ENCODE peak calls at places on chromosome 16, in six cellular contexts. P is foreskin fibroblast; W is uterus; K is brain microvascular endothelial cell; Z is CD8-positive, alpha-beta T cell; F is BE2C. Q is an unnamed sample.
A peak's percentile ranks its signal among the peaks of the same experiment; 100 is the strongest.

GRCh38 chr16:14289692-14290340 is 218.7 kb downstream of the MRTFB start:
- DNase-seq in W (no peak), F (peak; percentile 57), K (no peak), Z (no peak), P (peak; percentile 21), Q (peak; percentile 58)

GRCh38 chr16:79282806-79283205 is 317.7 kb downstream of the MAF start:
- DNase-seq in K (no peak), P (no peak), Z (no peak), W (no peak), F (no peak), Q (no peak)

GRCh38 chr16:259814-260253 is 15.9 kb downstream of the RGS11 start:
- DNase-seq in P (no peak), K (no peak), W (no peak), F (no peak), Z (no peak), Q (no peak)

GRCh38 chr16:21184834-21185233 is 26.4 kb downstream of the LDAF1 start:
- DNase-seq in F (no peak), Z (no peak), P (peak; percentile 37), K (no peak), W (no peak), Q (no peak)

GRCh38 chr16:13892301-13892700 is 27.7 kb upstream of the ERCC4 start:
- DNase-seq in K (no peak), W (no peak), Z (no peak), F (no peak), P (no peak), Q (no peak)

GRCh38 chr16:88737298-88738166 is 31.2 kb downstream of the CTU2 start:
- DNase-seq in P (peak; percentile 86), Z (peak; percentile 34), F (peak; percentile 87), W (peak; percentile 64), K (peak; percentile 36), Q (no peak)

GRCh38 chr16:75789237-75789636 is 62.9 kb upstream of the CPHXL start:
- DNase-seq in W (no peak), Z (no peak), K (peak; percentile 25), F (peak; percentile 15), P (peak; percentile 62), Q (no peak)

GRCh38 chr16:81786868-81787267 is 7.8 kb downstream of the PLCG2 start:
- DNase-seq in W (no peak), F (no peak), Z (no peak), K (no peak), P (no peak), Q (no peak)

GRCh38 chr16:57470683-57471082 is 8.2 kb downstream of the POLR2C start:
- DNase-seq in Z (no peak), P (peak; percentile 63), F (peak; percentile 35), W (peak; percentile 73), K (no peak), Q (no peak)

GRCh38 chr16:2497116-2497630 is 16.6 kb upstream of the ATP6V0C start:
- DNase-seq in Z (no peak), K (no peak), W (no peak), P (no peak), F (peak; percentile 91), Q (no peak)

GRCh38 chr16:58511933-58512815 is 3.1 kb upstream of the SETD6 start:
- DNase-seq in F (peak; percentile 90), K (peak; percentile 71), W (peak; percentile 58), P (peak; percentile 80), Z (peak; percentile 66), Q (no peak)

GRCh38 chr16:23505180-23505665 is 5.1 kb downstream of the GGA2 start:
- DNase-seq in K (no peak), W (no peak), P (no peak), F (no peak), Z (no peak), Q (no peak)

GRCh38 chr16:70687671-70688265 is 1.9 kb upstream of the MTSS2 start:
- DNase-seq in Z (no peak), K (no peak), F (no peak), W (no peak), P (no peak), Q (no peak)

GRCh38 chr16:1980026-1980769 is 1.1 kb downstream of the NOXO1 start:
- DNase-seq in P (peak; percentile 53), F (no peak), K (no peak), Z (no peak), W (no peak), Q (no peak)

GRCh38 chr16:6377956-6378355 is 954.7 kb upstream of the RBFOX1 start:
- DNase-seq in P (no peak), K (no peak), W (no peak), Z (no peak), F (no peak), Q (no peak)

GRCh38 chr16:14098081-14098480 is 27.0 kb downstream of the MRTFB start:
- DNase-seq in Z (no peak), K (no peak), W (no peak), P (peak; percentile 12), F (no peak), Q (no peak)

GRCh38 chr16:72927199-72928088 is 120.5 kb downstream of the ZFHX3 start:
- DNase-seq in P (peak; percentile 87), K (peak; percentile 53), Z (no peak), W (no peak), F (peak; percentile 61), Q (no peak)

GRCh38 chr16:9645911-9646310 is 536.3 kb downstream of the GRIN2A start:
- DNase-seq in K (no peak), Z (no peak), P (no peak), W (no peak), F (no peak), Q (no peak)

GRCh38 chr16:28543072-28543471 is 4.3 kb upstream of the NUPR1 start:
- DNase-seq in P (no peak), F (no peak), K (no peak), Z (no peak), W (no peak), Q (no peak)

GRCh38 chr16:19605701-19606100 is 50.2 kb downstream of the VPS35L start:
- DNase-seq in Z (no peak), W (no peak), K (no peak), P (no peak), F (no peak), Q (no peak)

GRCh38 chr16:54921229-54921824 is 9.3 kb upstream of the IRX5 start:
- DNase-seq in P (peak; percentile 54), K (no peak), W (no peak), F (no peak), Z (no peak), Q (no peak)

GRCh38 chr16:4911831-4912422 is 25.0 kb downstream of the PPL start:
- DNase-seq in F (no peak), W (no peak), K (peak; percentile 16), P (peak; percentile 63), Z (no peak), Q (no peak)

GRCh38 chr16:46427340-46428107 is 193.7 kb downstream of the SHCBP1 start:
- DNase-seq in P (no peak), W (no peak), F (peak; percentile 4), Z (no peak), K (no peak), Q (no peak)

GRCh38 chr16:30874821-30875717 is 18.8 kb downstream of the BCL7C start:
- DNase-seq in Z (peak; percentile 78), F (peak; percentile 95), K (peak; percentile 80), P (peak; percentile 97), W (peak; percentile 90), Q (no peak)
- TF ChIP-seq CTCF in Z (no peak), F (no peak), K (no peak), P (no peak), W (peak; percentile 34), Q (no peak)

GRCh38 chr16:11572301-11572995 is 14.3 kb downstream of the LITAF start:
- DNase-seq in W (no peak), Z (peak; percentile 49), K (no peak), F (no peak), P (no peak), Q (no peak)

GRCh38 chr16:11571549-11571948 is 15.2 kb downstream of the LITAF start:
- DNase-seq in P (no peak), F (no peak), W (no peak), Z (no peak), K (no peak), Q (no peak)

GRCh38 chr16:11570796-11571195 is 15.9 kb downstream of the LITAF start:
- DNase-seq in Z (no peak), P (no peak), W (no peak), F (no peak), K (no peak), Q (no peak)

GRCh38 chr16:11566398-11566797 is 20.3 kb downstream of the LITAF start:
- DNase-seq in Z (no peak), W (no peak), K (no peak), P (no peak), F (no peak), Q (no peak)

GRCh38 chr16:11570258-11570657 is 16.5 kb downstream of the LITAF start:
- DNase-seq in F (no peak), Z (no peak), P (no peak), W (no peak), K (no peak), Q (no peak)
- TF ChIP-seq CTCF in F (no peak), Z (no peak), P (no peak), W (no peak), K (no peak), Q (no peak)

DNA sequence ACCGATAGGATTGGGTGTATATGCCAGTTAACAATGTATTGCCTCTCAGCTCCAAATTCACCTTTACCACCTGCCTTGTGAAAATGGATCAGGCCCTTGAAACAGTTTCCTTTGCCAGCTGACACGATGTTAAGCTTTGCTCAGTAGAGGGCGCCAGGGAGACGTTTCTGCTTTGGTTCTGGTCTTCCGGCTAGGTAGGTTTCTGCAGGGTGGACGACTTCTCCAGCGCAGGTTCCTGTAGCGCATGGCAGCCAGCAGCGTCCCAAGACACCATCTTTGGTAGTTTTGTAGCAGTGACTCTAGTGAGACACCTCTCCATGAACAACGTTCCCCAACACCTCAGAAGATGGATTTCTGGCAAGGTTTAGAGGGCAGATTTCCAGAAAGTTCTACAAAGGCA is 24.0 kb downstream of the SYCE1L start:
- DNase-seq in Z (no peak), K (no peak), F (peak; percentile 45), P (no peak), W (no peak), Q (no peak)
- TF ChIP-seq CTCF in Z (peak; percentile 44), K (peak; percentile 57), F (peak; percentile 59), P (peak; percentile 11), W (no peak), Q (no peak)

GRCh38 chr16:85359147-85359822 is 247.0 kb upstream of the CIBAR2 start:
- DNase-seq in F (no peak), K (peak; percentile 40), Z (no peak), P (peak; percentile 26), W (no peak), Q (no peak)
- TF ChIP-seq CTCF in F (no peak), K (no peak), Z (no peak), P (no peak), W (no peak), Q (no peak)

GRCh38 chr16:53029971-53030370 is 22.7 kb downstream of the CHD9NB start:
- DNase-seq in W (no peak), Z (no peak), P (no peak), K (no peak), F (no peak), Q (no peak)

GRCh38 chr16:53022374-53022773 is 30.3 kb downstream of the CHD9NB start:
- DNase-seq in Z (no peak), W (no peak), P (peak; percentile 72), K (peak; percentile 38), F (peak; percentile 59), Q (no peak)

GRCh38 chr16:53018834-53019416 is 33.8 kb downstream of the CHD9NB start:
- DNase-seq in P (no peak), K (no peak), F (no peak), Z (no peak), W (no peak), Q (no peak)

GRCh38 chr16:53024045-53024444 is 28.7 kb downstream of the CHD9NB start:
- DNase-seq in P (no peak), W (no peak), F (no peak), K (no peak), Z (no peak), Q (no peak)
- TF ChIP-seq CTCF in P (no peak), W (no peak), F (no peak), K (no peak), Z (no peak), Q (no peak)

GRCh38 chr16:48105456-48105855 is 50.3 kb downstream of the ABCC12 start:
- DNase-seq in K (no peak), F (no peak), Z (no peak), P (peak; percentile 62), W (no peak), Q (no peak)
- TF ChIP-seq CTCF in K (no peak), F (no peak), Z (no peak), P (no peak), W (no peak), Q (no peak)

Q was measured in vagina.